ENCODE peak calls at places on chromosomes 13 and 19, in five cellular contexts. M is GM04503, Q is omental fat pad, T is NCI-H1930, K is AG09319. J is an unnamed sample.

GRCh38 chr19:46475976-46476375 is 4.6 kb upstream of the PNMA8A start:
- DNase-seq in M (no peak), K (no peak), Q (no peak), T (no peak), J (no peak)

GRCh38 chr19:2607712-2608601 is 94.5 kb downstream of the GNG7 start:
- DNase-seq in T (no peak), Q (no peak), M (no peak), K (no peak), J (no peak)

GRCh38 chr13:44648392-44649117 is 72.4 kb upstream of the TSC22D1 start:
- DNase-seq in T (no peak), Q (no peak), M (no peak), K (no peak), J (no peak)

GRCh38 chr19:18107235-18108083 is 9.9 kb downstream of the MAST3 start:
- DNase-seq in M (no peak), K (no peak), Q (no peak), T (no peak), J (no peak)

GRCh38 chr13:78595819-78596700 is 7.3 kb downstream of the POU4F1 start:
- DNase-seq in Q (no peak), T (peak), M (no peak), K (no peak), J (no peak)

GRCh38 chr13:98896868-98897144 is 81.1 kb downstream of the DOCK9 start:
- DNase-seq in M (no peak), T (no peak), Q (no peak), K (no peak), J (no peak)

GRCh38 chr13:37277435-37278144 is 172.1 kb upstream of the CSNK1A1L start:
- DNase-seq in M (peak), K (no peak), Q (no peak), T (no peak), J (no peak)

GRCh38 chr13:98332222-98332621 is 155.2 kb upstream of the RNF113B start:
- DNase-seq in M (no peak), K (no peak), T (no peak), Q (no peak), J (no peak)

GRCh38 chr13:60427285-60427684 is 30.3 kb downstream of the TDRD3 start:
- DNase-seq in Q (no peak), M (no peak), K (no peak), T (no peak), J (no peak)

GRCh38 chr13:95275322-95276118 is 25.7 kb downstream of the ABCC4 start:
- DNase-seq in K (no peak), T (no peak), M (peak), Q (no peak), J (peak)

GRCh38 chr19:13850910-13851753 is 25.8 kb upstream of the NANOS3 start:
- DNase-seq in M (no peak), K (peak), T (no peak), Q (peak), J (peak)

GRCh38 chr13:31351376-31351775 is 151.6 kb downstream of the B3GLCT start:
- DNase-seq in Q (no peak), T (no peak), M (no peak), K (no peak), J (no peak)

GRCh38 chr19:39325778-39326680 is 5.4 kb upstream of the LRFN1 start:
- DNase-seq in M (no peak), Q (no peak), T (no peak), K (no peak), J (no peak)

GRCh38 chr13:65613004-65613403 is 1617.1 kb downstream of the PCDH9 start:
- DNase-seq in M (no peak), T (no peak), Q (no peak), K (no peak), J (no peak)

GRCh38 chr19:54136086-54136863 is 1.3 kb upstream of the CNOT3 start:
- DNase-seq in T (no peak), Q (no peak), K (no peak), M (no peak), J (no peak)

GRCh38 chr19:47109541-47110375 is 3.8 kb downstream of the ZC3H4 start:
- DNase-seq in Q (no peak), K (no peak), M (no peak), T (no peak), J (no peak)

GRCh38 chr13:27765650-27766049 is 26.6 kb upstream of the GSX1 start:
- DNase-seq in K (no peak), T (no peak), M (no peak), Q (no peak), J (no peak)

GRCh38 chr13:84362777-84363176 is 480.5 kb upstream of the SLITRK1 start:
- DNase-seq in M (no peak), K (no peak), Q (no peak), T (no peak), J (no peak)

J was measured in stomach.